ENCODE peak calls at places on chromosome 16, in ten cellular contexts. J is IMR-90, U is H1, N is left ventricle myocardium inferior, K is fibroblast of lung, A is mammary epithelial cell, L is colonic mucosa, Y is ovary, C is GM23248, H is ascending aorta. R is an unnamed sample. For H3K27me3 and H3K4me1, the result is how much of the 10 kb centered on the place peaks cover.

GRCh38 chr16:49049644-49050043 is 232.0 kb downstream of the CBLN1 start:
- DNase-seq in J (no peak), U (no peak), N (no peak), K (no peak), A (no peak), L (no peak), Y (no peak), C (no peak), H (no peak), R (no peak)

GRCh38 chr16:30958164-30959083 is 870 bp downstream of the SETD1A start:
- DNase-seq in J (peak), U (no peak), N (peak), K (peak), A (peak), L (peak), Y (peak), C (peak), H (no peak), R (no peak)

GRCh38 chr16:47970291-47970931 is 185.4 kb downstream of the ABCC12 start:
- DNase-seq in J (peak), U (no peak), N (no peak), K (peak), A (peak), L (no peak), Y (no peak), C (peak), H (no peak), R (no peak)

GRCh38 chr16:70720431-70721201 is 34.8 kb upstream of the MTSS2 start:
- DNase-seq in J (no peak), U (no peak), N (no peak), K (no peak), A (no peak), L (no peak), Y (no peak), C (peak), H (no peak), R (no peak)

GRCh38 chr16:3020247-3020603 is at the start of gene TNFRSF12A:
- DNase-seq in J (peak), U (no peak), N (peak), K (peak), A (peak), L (peak), Y (peak), C (peak), H (no peak), R (no peak)

GRCh38 chr16:50263060-50263909 is 3.1 kb upstream of the ADCY7 start:
- DNase-seq in J (no peak), U (no peak), N (no peak), K (no peak), A (no peak), L (no peak), Y (no peak), C (no peak), H (no peak), R (no peak)

GRCh38 chr16:14199199-14199598 is 128.1 kb downstream of the MRTFB start:
- DNase-seq in J (no peak), U (no peak), N (no peak), K (no peak), A (no peak), L (no peak), Y (no peak), C (no peak), H (no peak), R (no peak)

GRCh38 chr16:6643083-6643686 is 689.5 kb upstream of the RBFOX1 start:
- DNase-seq in J (peak), U (no peak), N (no peak), K (peak), A (peak), L (peak), Y (no peak), C (peak), H (no peak), R (no peak)

GRCh38 chr16:69476920-69477418 is 52.5 kb downstream of the CYB5B start:
- DNase-seq in J (peak), U (no peak), N (no peak), K (peak), A (peak), L (no peak), Y (no peak), C (peak), H (no peak), R (no peak)

GRCh38 chr16:49534901-49535300 is 161.3 kb downstream of the C16orf78 start:
- DNase-seq in J (no peak), U (no peak), N (no peak), K (no peak), A (no peak), L (no peak), Y (no peak), C (no peak), H (no peak), R (no peak)

GRCh38 chr16:27326738-27327585 is 13.2 kb downstream of the IL4R start:
- DNase-seq in J (peak), U (peak), N (peak), K (peak), A (peak), L (peak), Y (peak), C (peak), H (peak), R (peak)

GRCh38 chr16:57341441-57342303 is 16.9 kb upstream of the CCL22 start:
- DNase-seq in J (peak), U (no peak), N (no peak), K (peak), A (peak), L (peak), Y (no peak), C (peak), H (no peak), R (no peak)

GRCh38 chr16:57627184-57627871 is 1.1 kb upstream of the ADGRG1 start:
- DNase-seq in J (peak), U (no peak), N (no peak), K (peak), A (peak), L (no peak), Y (no peak), C (peak), H (no peak), R (no peak)

GRCh38 chr16:76007649-76008048 is 269.6 kb upstream of the CNTNAP4 start:
- DNase-seq in J (no peak), U (no peak), N (no peak), K (no peak), A (no peak), L (no peak), Y (no peak), C (no peak), H (no peak), R (no peak)

GRCh38 chr16:14423344-14423743 is 206.7 kb downstream of the PARN start:
- DNase-seq in J (no peak), U (no peak), N (no peak), K (no peak), A (no peak), L (no peak), Y (no peak), C (peak), H (no peak), R (no peak)

GRCh38 chr16:81014672-81015071 is 7.7 kb downstream of the CENPN start:
- DNase-seq in J (no peak), U (no peak), N (no peak), K (no peak), A (no peak), L (no peak), Y (no peak), C (no peak), H (no peak), R (no peak)

GRCh38 chr16:8675183-8676159 is 1.1 kb downstream of the ABAT start:
- DNase-seq in J (no peak), U (no peak), N (no peak), K (no peak), A (no peak), L (no peak), Y (no peak), C (peak), H (no peak), R (no peak)

GRCh38 chr16:10658943-10659342 is 35.8 kb downstream of the TEKT5 start:
- DNase-seq in J (no peak), U (no peak), N (no peak), K (no peak), A (no peak), L (no peak), Y (no peak), C (no peak), H (no peak), R (no peak)

GRCh38 chr16:21646721-21647561 is 5.5 kb downstream of the IGSF6 start:
- DNase-seq in J (no peak), U (no peak), N (no peak), K (no peak), A (peak), L (peak), Y (no peak), C (no peak), H (no peak), R (peak)

GRCh38 chr16:56856876-56857447 is 8.0 kb upstream of the SLC12A3 start:
- DNase-seq in J (no peak), U (no peak), N (no peak), K (no peak), A (no peak), L (no peak), Y (no peak), C (no peak), H (no peak), R (no peak)

GRCh38 chr16:22321340-22322001 is 24.3 kb downstream of the POLR3E start:
- DNase-seq in J (peak), U (no peak), N (peak), K (peak), A (peak), L (peak), Y (peak), C (peak), H (no peak), R (peak)

GRCh38 chr16:58948244-58948643 is 214.1 kb upstream of the GOT2 start:
- DNase-seq in J (no peak), U (no peak), N (no peak), K (no peak), A (no peak), L (no peak), Y (no peak), C (no peak), H (no peak), R (no peak)

GRCh38 chr16:75318737-75319136 is 67.3 kb upstream of the BCAR1 start:
- DNase-seq in J (no peak), U (no peak), N (no peak), K (no peak), A (no peak), L (no peak), Y (no peak), C (no peak), H (no peak), R (no peak)

GRCh38 chr16:11852092-11852809 is 909 bp upstream of the RSL1D1 start:
- DNase-seq in J (peak), U (no peak), N (peak), K (no peak), A (no peak), L (no peak), Y (no peak), C (no peak), H (no peak), R (no peak)

GRCh38 chr16:4477966-4478365 is 1.8 kb downstream of the HMOX2 start:
- DNase-seq in J (peak), U (no peak), N (no peak), K (peak), A (peak), L (no peak), Y (no peak), C (peak), H (no peak), R (peak)

GRCh38 chr16:74999683-75000480 is 1.1 kb downstream of the ZNRF1 start:
- DNase-seq in J (no peak), U (no peak), N (peak), K (no peak), A (peak), L (peak), Y (peak), C (peak), H (no peak), R (peak)

GRCh38 chr16:52070341-52071057 is 476.4 kb downstream of the TOX3 start:
- DNase-seq in J (no peak), U (no peak), N (no peak), K (no peak), A (no peak), L (no peak), Y (no peak), C (no peak), H (no peak), R (no peak)

GRCh38 chr16:4316732-4317461 is 1.0 kb downstream of the GLIS2 start:
- DNase-seq in J (no peak), U (no peak), N (peak), K (peak), A (peak), L (peak), Y (peak), C (peak), H (no peak), R (no peak)

GRCh38 chr16:74774223-74775139 is at the start of gene FA2H:
- DNase-seq in J (peak), U (peak), N (peak), K (peak), A (peak), L (peak), Y (peak), C (peak), H (no peak), R (peak)

GRCh38 chr16:30894540-30895368 is 877 bp upstream of the BCL7C start:
- DNase-seq in J (no peak), U (no peak), N (no peak), K (peak), A (no peak), L (no peak), Y (no peak), C (peak), H (no peak), R (peak)

GRCh38 chr16:55492756-55493380 is 13.9 kb downstream of the MMP2 start:
- DNase-seq in J (no peak), U (no peak), N (no peak), K (no peak), A (no peak), L (no peak), Y (no peak), C (no peak), H (no peak), R (no peak)

GRCh38 chr16:84177740-84178070 is 9.2 kb downstream of the TAF1C start:
- DNase-seq in J (peak), U (no peak), N (no peak), K (no peak), A (peak), L (no peak), Y (no peak), C (peak), H (no peak), R (no peak)

GRCh38 chr16:89363621-89364393 is 126.6 kb downstream of the ANKRD11 start:
- DNase-seq in J (peak), U (no peak), N (no peak), K (peak), A (peak), L (no peak), Y (no peak), C (peak), H (no peak), R (peak)

GRCh38 chr16:8882041-8882617 is at the start of gene LITAFD:
- DNase-seq in J (no peak), U (no peak), N (no peak), K (no peak), A (no peak), L (no peak), Y (no peak), C (no peak), H (no peak), R (no peak)

GRCh38 chr16:24088011-24088410 is 168.1 kb upstream of the CACNG3 start:
- DNase-seq in J (no peak), U (no peak), N (no peak), K (no peak), A (no peak), L (no peak), Y (no peak), C (no peak), H (no peak), R (no peak)

GRCh38 chr16:24085665-24086064 is 170.5 kb upstream of the CACNG3 start:
- DNase-seq in J (no peak), U (no peak), N (no peak), K (no peak), A (no peak), L (no peak), Y (no peak), C (no peak), H (no peak), R (no peak)

GRCh38 chr16:24091125-24091524 is 165.0 kb upstream of the CACNG3 start:
- DNase-seq in J (no peak), U (no peak), N (no peak), K (no peak), A (no peak), L (no peak), Y (no peak), C (no peak), H (no peak), R (no peak)

GRCh38 chr16:24093049-24093448 is 163.1 kb upstream of the CACNG3 start:
- DNase-seq in J (no peak), U (no peak), N (no peak), K (no peak), A (no peak), L (no peak), Y (no peak), C (no peak), H (no peak), R (no peak)

GRCh38 chr16:24088767-24089166 is 167.4 kb upstream of the CACNG3 start:
- DNase-seq in J (no peak), U (no peak), N (no peak), K (no peak), A (peak), L (no peak), Y (no peak), C (no peak), H (no peak), R (no peak)
- H3K27me3 ChIP-seq in J (under half), U (under half), N (under half), K (under half), A (under half), L (under half), Y (under half), C (under half), H (under half), R (under half)

DNA sequence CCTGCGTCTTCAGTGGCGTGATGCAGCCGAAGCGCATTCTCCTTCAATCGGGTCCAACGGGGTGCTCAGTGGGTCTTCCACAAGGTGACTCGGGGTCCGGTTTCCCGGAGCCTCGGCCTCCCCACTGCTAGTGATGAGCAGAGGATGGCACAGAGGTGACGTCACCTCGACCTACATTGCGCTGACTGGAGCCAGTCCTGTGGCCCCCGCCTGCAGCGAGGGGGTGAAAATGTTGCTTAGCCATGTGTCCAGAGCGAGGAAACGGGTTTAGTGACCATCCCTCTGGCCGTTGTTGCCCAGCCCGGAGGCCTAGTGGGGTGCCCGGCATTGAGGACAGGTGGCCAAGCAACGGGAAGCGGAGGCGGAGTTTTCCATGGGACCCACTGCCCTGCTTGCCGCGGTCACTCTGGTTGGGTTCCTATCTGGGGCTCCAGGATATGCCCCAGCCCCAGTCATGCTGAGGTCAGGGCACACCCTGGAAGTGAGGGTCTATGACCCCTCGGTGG is 190.6 kb upstream of the CIBAR2 start:
- DNase-seq in J (no peak), U (no peak), N (no peak), K (no peak), A (no peak), L (no peak), Y (no peak), C (no peak), H (no peak), R (no peak)
- H3K4me1 ChIP-seq in J (under half), U (under half), N (under half), K (under half), A (under half), L (under half), Y (under half), C (under half), H (under half), R (under half)

GRCh38 chr16:87615621-87616041 is 13.3 kb downstream of the JPH3 start:
- DNase-seq in J (no peak), U (no peak), N (no peak), K (no peak), A (no peak), L (no peak), Y (no peak), C (no peak), H (no peak), R (no peak)
- H3K27me3 ChIP-seq in J (under half), U (under half), N (half or more), K (under half), A (under half), L (under half), Y (under half), C (under half), H (under half), R (under half)

DNA sequence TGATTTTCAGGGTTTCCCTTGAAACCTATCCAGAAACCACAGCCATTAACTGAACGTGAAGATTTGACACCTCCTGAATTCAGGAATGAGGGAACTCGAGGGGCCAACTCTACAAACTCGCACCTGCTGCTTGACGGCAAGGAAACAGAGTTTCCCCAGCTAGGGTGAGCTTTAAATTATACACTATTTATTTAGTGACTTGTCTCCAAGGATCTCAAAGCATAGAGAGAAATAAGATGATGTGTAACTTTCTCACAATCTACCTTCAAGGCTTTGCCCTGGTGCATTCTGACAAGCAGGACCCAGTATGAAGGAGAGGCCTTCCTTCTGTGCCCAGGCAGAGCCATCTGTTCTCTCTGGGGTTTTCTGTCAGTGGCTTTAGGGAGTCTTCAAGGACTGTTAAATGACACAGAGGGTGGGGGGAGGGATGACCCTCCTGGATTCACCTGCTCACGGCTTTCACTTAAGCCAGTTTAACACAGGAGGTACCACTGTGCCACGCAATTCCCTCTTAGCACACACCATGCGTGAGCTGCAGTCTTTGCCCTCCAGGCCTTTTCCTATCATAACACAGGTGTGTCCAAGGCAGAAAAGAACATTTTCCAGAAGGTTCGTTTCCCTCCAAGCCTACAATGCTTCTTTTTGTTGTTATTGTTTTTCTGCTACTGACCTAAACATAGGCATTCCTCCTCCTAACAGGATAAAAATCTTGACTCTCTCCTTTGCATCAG is 1.3 kb downstream of the ZFHX3 start:
- DNase-seq in J (no peak), U (no peak), N (no peak), K (no peak), A (no peak), L (no peak), Y (no peak), C (no peak), H (no peak), R (no peak)
- H3K4me1 ChIP-seq in J (half or more), U (under half), N (half or more), K (under half), A (under half), L (under half), Y (under half), C (half or more), H (under half), R (under half)